ENCODE peak calls at places on chromosomes 16 and 17, in ten cellular contexts. W, Q, M, J, B, S, Y, H, I and K are unnamed samples.

GRCh38 chr17:45430738-45431530 is 1.7 kb downstream of the ARHGAP27 start:
- DNase-seq in I (no peak), S (no peak), Q (peak; percentile 50), M (no peak), H (no peak), Y (no peak), W (peak; percentile 81), J (no peak), B (no peak), K (no peak)

GRCh38 chr17:53996131-53996530 is 173.4 kb downstream of the KIF2B start:
- DNase-seq in H (no peak), Y (no peak), Q (no peak), B (no peak), S (peak; percentile 5), M (no peak), I (no peak), W (no peak), J (no peak), K (no peak)

GRCh38 chr16:81645303-81645702 is 133.8 kb upstream of the PLCG2 start:
- DNase-seq in H (no peak), W (peak; percentile 63), M (peak; percentile 65), Q (peak; percentile 70), S (peak; percentile 93), Y (no peak), J (no peak), I (no peak), B (peak; percentile 77), K (peak; percentile 42)

GRCh38 chr17:17403899-17404576 is 72.8 kb upstream of the MED9 start:
- DNase-seq in W (no peak), J (no peak), M (peak; percentile 83), I (no peak), S (no peak), Q (no peak), H (no peak), B (peak; percentile 98), Y (no peak), K (no peak)

GRCh38 chr16:89017956-89018604 is 41.1 kb upstream of the CBFA2T3 start:
- DNase-seq in S (peak; percentile 62), W (no peak), Q (no peak), Y (no peak), H (no peak), J (no peak), I (no peak), M (no peak), B (no peak), K (no peak)

GRCh38 chr16:14494396-14494795 is 135.7 kb downstream of the PARN start:
- DNase-seq in I (no peak), B (no peak), S (no peak), Q (no peak), W (no peak), Y (no peak), H (no peak), J (no peak), M (no peak), K (no peak)

GRCh38 chr17:82399030-82399429 is 19.1 kb upstream of the HEXD start:
- DNase-seq in Y (no peak), I (no peak), M (no peak), S (peak; percentile 89), H (no peak), Q (no peak), J (no peak), B (no peak), W (no peak), K (no peak)

GRCh38 chr17:45052052-45052772 is 780 bp upstream of the DCAKD start:
- DNase-seq in Y (no peak), I (no peak), H (no peak), W (peak; percentile 41), Q (peak; percentile 54), J (no peak), S (peak; percentile 36), M (peak; percentile 41), B (peak; percentile 49), K (no peak)

GRCh38 chr17:57914274-57915147 is 40.7 kb downstream of the CUEDC1 start:
- DNase-seq in B (no peak), Y (no peak), I (no peak), M (no peak), W (no peak), H (no peak), Q (no peak), S (no peak), J (no peak), K (no peak)

GRCh38 chr17:58381124-58381838 is 29.3 kb upstream of the SUPT4H1 start:
- DNase-seq in J (no peak), B (no peak), I (no peak), Q (peak; percentile 51), S (no peak), Y (no peak), H (no peak), M (no peak), W (no peak), K (no peak)

GRCh38 chr17:79053251-79053925 is 21.2 kb upstream of the ENGASE start:
- DNase-seq in H (no peak), J (no peak), M (no peak), Q (no peak), B (no peak), Y (no peak), I (no peak), S (peak; percentile 75), W (no peak), K (no peak)

GRCh38 chr16:64784635-64785034 is 337.2 kb downstream of the CDH11 start:
- DNase-seq in Q (no peak), I (no peak), B (no peak), J (no peak), Y (no peak), W (no peak), H (no peak), M (no peak), S (no peak), K (no peak)

GRCh38 chr16:50313596-50314483 is 47.5 kb downstream of the ADCY7 start:
- DNase-seq in I (peak; percentile 22), Y (no peak), Q (no peak), J (peak; percentile 25), W (peak; percentile 60), M (no peak), H (no peak), S (peak; percentile 52), B (no peak), K (no peak)

GRCh38 chr16:86761117-86761971 is 183.0 kb downstream of the FOXL1 start:
- DNase-seq in M (peak; percentile 38), B (no peak), Q (peak; percentile 23), H (no peak), W (peak; percentile 35), J (peak; percentile 36), S (peak; percentile 66), Y (no peak), I (no peak), K (no peak)

GRCh38 chr16:7378024-7378695 is 45.5 kb downstream of the RBFOX1 start:
- DNase-seq in Q (no peak), W (no peak), S (no peak), H (no peak), J (no peak), M (no peak), Y (no peak), B (no peak), I (no peak), K (no peak)

GRCh38 chr17:8696456-8696855 is 48.2 kb downstream of the CCDC42 start:
- DNase-seq in I (no peak), M (no peak), Q (no peak), Y (no peak), W (no peak), B (no peak), J (no peak), H (no peak), S (no peak), K (no peak)

GRCh38 chr17:7557825-7558543 is 566 bp upstream of the TNFSF13 start:
- DNase-seq in I (no peak), B (no peak), Y (no peak), W (peak; percentile 93), H (no peak), Q (peak; percentile 94), S (peak; percentile 45), M (peak; percentile 85), J (no peak), K (no peak)

GRCh38 chr16:85688586-85689284 is at the start of gene GINS2:
- DNase-seq in Q (peak; percentile 93), S (peak; percentile 99), M (peak; percentile 69), H (peak; percentile 33), Y (peak; percentile 81), J (peak; percentile 93), I (peak; percentile 61), B (peak; percentile 38), W (peak; percentile 90), K (peak; percentile 59)

GRCh38 chr16:84569382-84569987 is 48.4 kb downstream of the COTL1 start:
- DNase-seq in W (peak; percentile 40), Y (no peak), M (no peak), S (no peak), I (no peak), Q (no peak), H (no peak), J (no peak), B (no peak), K (no peak)

GRCh38 chr17:44010966-44011647 is 3.7 kb downstream of the TMEM101 start:
- DNase-seq in Y (no peak), J (no peak), W (no peak), S (no peak), M (no peak), Q (no peak), H (no peak), B (no peak), I (no peak), K (peak; percentile 60)

GRCh38 chr16:14104066-14104465 is 32.9 kb downstream of the MRTFB start:
- DNase-seq in B (no peak), W (no peak), Y (no peak), M (no peak), J (no peak), H (no peak), I (no peak), S (no peak), Q (no peak), K (no peak)

GRCh38 chr17:79478841-79479240 is 132.0 kb downstream of the RBFOX3 start:
- DNase-seq in Q (no peak), H (no peak), W (no peak), J (no peak), M (no peak), I (no peak), Y (no peak), S (no peak), B (no peak), K (no peak)

GRCh38 chr17:30396129-30396528 is 17.4 kb downstream of the CPD start:
- DNase-seq in I (no peak), W (no peak), M (no peak), H (no peak), J (no peak), Y (no peak), B (no peak), Q (no peak), S (no peak), K (no peak)

GRCh38 chr17:32943647-32944191 is 15.8 kb downstream of the TMEM98 start:
- DNase-seq in B (no peak), W (peak; percentile 55), Y (no peak), I (no peak), J (no peak), Q (peak; percentile 29), M (no peak), H (no peak), S (peak; percentile 94), K (peak; percentile 38)

GRCh38 chr16:86826931-86827330 is 248.6 kb downstream of the FOXL1 start:
- DNase-seq in W (no peak), H (no peak), I (no peak), M (no peak), J (no peak), B (no peak), S (no peak), Q (no peak), Y (no peak), K (no peak)

GRCh38 chr16:79169239-79169638 is 431.3 kb downstream of the MAF start:
- DNase-seq in S (no peak), J (no peak), M (no peak), H (no peak), I (no peak), Y (no peak), Q (no peak), B (no peak), W (no peak), K (no peak)

GRCh38 chr16:14486520-14487303 is 143.3 kb downstream of the PARN start:
- DNase-seq in J (no peak), Q (peak; percentile 94), H (no peak), M (no peak), I (no peak), W (peak; percentile 83), B (no peak), S (peak; percentile 94), Y (no peak), K (peak; percentile 86)

GRCh38 chr17:40168262-40168832 is 8.9 kb upstream of the RAPGEFL1 start:
- DNase-seq in M (peak; percentile 35), J (no peak), I (no peak), H (no peak), B (no peak), W (no peak), Y (peak; percentile 24), S (peak; percentile 83), Q (peak; percentile 51), K (peak; percentile 41)